ENCODE peak calls at places on chromosomes 7 and 10, in five cellular contexts. N is right lobe of liver; G is psoas muscle; K is CD4-positive, alpha-beta memory T cell; J is foreskin keratinocyte. B is an unnamed sample.

GRCh38 chr10:96765406-96766240 is 45.3 kb upstream of the PIK3AP1 start:
- DNase-seq in N (peak), G (peak), K (peak), J (peak), B (no peak)

GRCh38 chr7:2405601-2406345 is 2.4 kb downstream of the CHST12 start:
- DNase-seq in N (no peak), G (no peak), K (peak), J (no peak), B (no peak)

GRCh38 chr10:14601872-14602725 is 172.6 kb downstream of the FAM107B start:
- DNase-seq in N (no peak), G (no peak), K (peak), J (peak), B (no peak)

GRCh38 chr10:59037018-59037389 is 139.4 kb upstream of the PHYHIPL start:
- DNase-seq in N (no peak), G (no peak), K (no peak), J (no peak), B (no peak)

GRCh38 chr7:105766421-105767191 is 109.8 kb downstream of the ATXN7L1 start:
- DNase-seq in N (no peak), G (no peak), K (no peak), J (no peak), B (no peak)

GRCh38 chr10:124998624-124999291 is 56.8 kb downstream of the ZRANB1 start:
- DNase-seq in N (peak), G (no peak), K (no peak), J (no peak), B (no peak)

GRCh38 chr7:45267262-45267661 is 109.7 kb downstream of the RAMP3 start:
- DNase-seq in N (no peak), G (no peak), K (no peak), J (no peak), B (no peak)

GRCh38 chr10:28714401-28715053 is 37.2 kb downstream of the BAMBI start:
- DNase-seq in N (no peak), G (no peak), K (no peak), J (no peak), B (no peak)

GRCh38 chr10:114172241-114172640 is 1.8 kb downstream of the CCDC186 start:
- DNase-seq in N (no peak), G (no peak), K (no peak), J (no peak), B (no peak)

GRCh38 chr10:35639651-35640311 is 2.3 kb downstream of the FZD8 start:
- DNase-seq in N (no peak), G (peak), K (no peak), J (no peak), B (no peak)

GRCh38 chr7:123864438-123864837 is 19.5 kb downstream of the HYAL4 start:
- DNase-seq in N (no peak), G (no peak), K (no peak), J (no peak), B (no peak)
- H3K27ac ChIP-seq in N (no peak), G (no peak), K (no peak), J (no peak), B (peak)

GRCh38 chr7:138257459-138258193 is 181.4 kb downstream of the AKR1D1 start:
- DNase-seq in N (no peak), G (no peak), K (no peak), J (peak), B (no peak)
- H3K27ac ChIP-seq in N (no peak), G (no peak), K (no peak), J (no peak), B (no peak)

DNA sequence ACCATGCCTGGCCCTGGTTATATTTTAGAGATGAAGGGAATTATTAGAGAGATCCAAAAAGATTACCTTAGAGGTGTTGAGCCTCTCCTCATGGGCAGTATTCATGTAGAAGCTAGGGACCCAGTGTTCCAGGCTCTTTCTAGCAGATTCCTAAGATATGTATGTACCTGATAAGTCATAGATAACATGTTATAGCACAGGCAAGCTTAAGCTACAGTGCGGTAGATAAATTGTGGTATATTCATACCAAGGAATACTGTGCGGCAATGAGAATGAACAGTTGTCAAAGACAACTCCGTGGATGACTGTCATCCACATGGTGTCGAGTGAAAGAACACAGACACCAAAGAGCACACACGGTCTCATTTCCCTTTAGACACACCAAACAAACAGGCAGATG is 53.1 kb downstream of the TACR2 start:
- DNase-seq in N (no peak), G (no peak), K (no peak), J (peak), B (no peak)
- H3K27ac ChIP-seq in N (no peak), G (peak), K (no peak), J (peak), B (peak)

DNA sequence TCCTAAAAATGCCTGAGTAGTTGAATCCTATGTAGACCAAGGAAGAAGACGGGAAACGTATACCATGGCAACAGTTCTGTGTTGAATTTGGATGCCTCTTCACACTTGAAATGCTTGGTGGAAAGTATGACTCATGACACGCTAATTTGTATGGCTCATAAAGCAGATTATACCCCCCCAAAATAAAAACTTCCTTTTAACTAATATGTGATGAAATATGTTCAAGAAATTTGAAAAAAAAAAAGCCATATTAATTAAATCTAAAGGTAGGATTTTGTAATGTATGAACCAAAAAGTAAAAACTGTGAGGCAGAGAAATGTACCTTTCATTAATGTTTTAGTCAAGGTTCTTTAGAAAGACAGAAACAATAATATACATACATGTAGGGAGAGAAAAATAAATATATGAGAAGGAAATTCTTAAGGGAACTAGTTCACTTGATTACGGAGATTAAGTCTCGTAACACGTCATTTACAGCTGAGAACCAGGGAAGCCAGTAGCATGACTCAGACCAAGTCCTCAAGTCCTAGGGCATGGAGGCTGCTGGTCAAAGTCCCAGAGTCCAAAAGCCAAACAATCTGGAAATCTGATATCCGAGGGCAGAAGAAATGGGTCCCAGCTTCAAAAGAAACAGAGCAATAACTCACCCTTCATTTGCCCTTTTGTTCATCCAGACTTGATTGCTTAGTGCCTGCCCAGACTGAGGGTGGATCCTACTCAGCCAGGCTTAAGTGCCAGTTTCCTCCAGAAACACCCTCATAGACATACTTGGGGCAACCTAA is 485.1 kb downstream of the SEMA3D start:
- DNase-seq in N (no peak), G (no peak), K (no peak), J (peak), B (no peak)
- H3K27ac ChIP-seq in N (no peak), G (no peak), K (no peak), J (no peak), B (peak)

GRCh38 chr7:24129597-24129996 is 154.4 kb upstream of the NPY start:
- DNase-seq in N (no peak), G (no peak), K (no peak), J (peak), B (no peak)

GRCh38 chr7:24125765-24126164 is 158.2 kb upstream of the NPY start:
- DNase-seq in N (no peak), G (no peak), K (no peak), J (no peak), B (no peak)

GRCh38 chr7:24123061-24123460 is 160.9 kb upstream of the NPY start:
- DNase-seq in N (no peak), G (no peak), K (no peak), J (no peak), B (no peak)

GRCh38 chr7:24133691-24134090 is 150.3 kb upstream of the NPY start:
- DNase-seq in N (no peak), G (no peak), K (no peak), J (no peak), B (no peak)

DNA sequence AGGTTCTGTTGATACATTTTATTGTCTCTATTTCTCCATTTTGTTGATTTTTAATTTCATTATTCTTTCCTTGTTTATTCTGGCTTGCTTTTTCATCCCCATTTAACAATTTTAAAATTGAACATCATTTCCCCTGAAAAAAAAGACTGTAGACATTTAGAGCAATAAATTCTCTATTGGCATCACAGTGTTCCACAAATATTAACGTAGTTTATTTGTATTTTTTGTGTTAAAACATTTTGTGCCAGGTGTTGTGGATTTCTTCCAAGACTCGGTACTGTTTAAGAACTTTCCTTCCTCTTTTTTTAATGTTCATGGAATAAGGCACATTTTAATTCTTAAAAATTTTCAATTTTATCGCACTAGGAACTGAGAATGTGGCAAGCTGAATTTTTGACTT is 156.1 kb upstream of the NPY start:
- DNase-seq in N (no peak), G (no peak), K (no peak), J (no peak), B (no peak)
- H3K27ac ChIP-seq in N (no peak), G (no peak), K (no peak), J (no peak), B (no peak)

DNA sequence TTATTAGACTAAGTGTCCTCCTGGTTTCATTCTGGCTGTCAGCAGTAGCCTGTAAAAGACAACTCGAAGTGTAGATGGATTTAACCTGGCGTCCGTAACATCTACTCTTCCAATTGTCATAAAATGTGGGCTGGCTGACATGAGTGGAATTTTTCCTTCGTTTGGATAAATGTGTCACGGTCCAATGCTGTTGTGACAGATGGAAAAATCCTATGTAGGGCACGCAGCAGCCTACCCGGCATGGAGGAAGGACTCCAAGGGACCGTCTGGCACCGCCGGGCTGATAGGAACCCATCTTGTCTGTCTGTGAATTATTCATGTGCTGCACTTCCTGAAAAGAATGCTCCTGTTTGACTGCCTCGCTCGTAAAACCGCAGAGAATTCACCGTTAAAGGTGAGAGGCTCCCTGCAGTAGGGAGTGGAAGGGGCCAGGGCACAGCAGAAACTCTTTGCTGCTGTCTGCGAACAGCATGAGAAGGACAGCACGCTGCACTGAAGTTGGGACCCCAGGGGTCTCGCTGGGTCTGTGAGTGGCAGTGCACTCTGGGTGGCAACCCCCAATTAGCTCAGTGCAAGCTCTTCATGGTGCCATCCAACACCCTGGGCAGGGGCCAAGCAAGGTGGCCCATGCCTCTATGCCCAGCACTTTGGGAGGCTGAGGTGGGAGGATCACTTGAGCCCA is 1.6 kb upstream of the ORAI2 start:
- DNase-seq in N (no peak), G (no peak), K (peak), J (no peak), B (no peak)
- H3K27ac ChIP-seq in N (no peak), G (no peak), K (peak), J (no peak), B (peak)